ENCODE peak calls at places on chromosome 1, in five cellular contexts. One of them, this sample, is unnamed.
A peak's percentile ranks its signal among the peaks of the same experiment; 100 is the strongest.

GRCh38 chr1:227941509-227942020 is 6.2 kb downstream of the WNT9A start:
- DNase-seq in heart left ventricle: peak; percentile 12
- DNase-seq in endodermal cell: peak; percentile 67
- DNase-seq in GM23338: peak; percentile 53
- DNase-seq in pancreas: no peak
- DNase-seq in this sample: no peak

GRCh38 chr1:7375781-7376660 is 395.1 kb upstream of the VAMP3 start:
- DNase-seq in pancreas: no peak
- DNase-seq in endodermal cell: peak; percentile 9
- DNase-seq in GM23338: no peak
- DNase-seq in heart left ventricle: no peak
- DNase-seq in this sample: no peak

GRCh38 chr1:177023249-177023648 is 141.3 kb downstream of the ASTN1 start:
- DNase-seq in pancreas: no peak
- DNase-seq in endodermal cell: no peak
- DNase-seq in GM23338: no peak
- DNase-seq in heart left ventricle: no peak
- DNase-seq in this sample: peak; percentile 11

GRCh38 chr1:154714070-154714623 is 106.2 kb upstream of the ADAR start:
- DNase-seq in pancreas: no peak
- DNase-seq in GM23338: no peak
- DNase-seq in heart left ventricle: no peak
- DNase-seq in endodermal cell: no peak
- DNase-seq in this sample: no peak

GRCh38 chr1:111976842-111977241 is 12.6 kb downstream of the KCND3 start:
- DNase-seq in heart left ventricle: no peak
- DNase-seq in pancreas: no peak
- DNase-seq in GM23338: no peak
- DNase-seq in endodermal cell: no peak
- DNase-seq in this sample: no peak

GRCh38 chr1:193562121-193562520 is 375.7 kb upstream of the B3GALT2 start:
- DNase-seq in endodermal cell: peak; percentile 68
- DNase-seq in pancreas: no peak
- DNase-seq in GM23338: peak; percentile 87
- DNase-seq in heart left ventricle: no peak
- DNase-seq in this sample: no peak

GRCh38 chr1:91805343-91805801 is 80.6 kb downstream of the TGFBR3 start:
- DNase-seq in GM23338: no peak
- DNase-seq in heart left ventricle: no peak
- DNase-seq in pancreas: peak; percentile 91
- DNase-seq in endodermal cell: no peak
- DNase-seq in this sample: no peak

GRCh38 chr1:94925561-94926364 is 1.1 kb downstream of the CNN3 start:
- DNase-seq in heart left ventricle: peak; percentile 87
- DNase-seq in endodermal cell: peak; percentile 97
- DNase-seq in GM23338: peak; percentile 97
- DNase-seq in pancreas: peak; percentile 73
- DNase-seq in this sample: peak; percentile 94

GRCh38 chr1:167208624-167208976 is 12.1 kb upstream of the POU2F1 start:
- DNase-seq in GM23338: no peak
- DNase-seq in heart left ventricle: no peak
- DNase-seq in endodermal cell: no peak
- DNase-seq in pancreas: no peak
- DNase-seq in this sample: no peak

GRCh38 chr1:67564193-67564592 is 120.8 kb upstream of the GADD45A start:
- DNase-seq in heart left ventricle: peak; percentile 66
- DNase-seq in endodermal cell: no peak
- DNase-seq in pancreas: no peak
- DNase-seq in GM23338: no peak
- DNase-seq in this sample: no peak

GRCh38 chr1:1895050-1895398 is 4.1 kb upstream of the GNB1 start:
- DNase-seq in GM23338: no peak
- DNase-seq in pancreas: no peak
- DNase-seq in endodermal cell: peak; percentile 62
- DNase-seq in heart left ventricle: no peak
- DNase-seq in this sample: no peak

GRCh38 chr1:36486436-36487335 is 4.0 kb upstream of the CSF3R start:
- DNase-seq in heart left ventricle: peak; percentile 30
- DNase-seq in pancreas: peak; percentile 70
- DNase-seq in GM23338: no peak
- DNase-seq in endodermal cell: peak; percentile 32
- DNase-seq in this sample: no peak

GRCh38 chr1:225467193-225468020 is 39.6 kb upstream of the LBR start:
- DNase-seq in GM23338: no peak
- DNase-seq in pancreas: no peak
- DNase-seq in endodermal cell: no peak
- DNase-seq in heart left ventricle: peak; percentile 81
- DNase-seq in this sample: peak; percentile 54

GRCh38 chr1:39757501-39757900 is 13.6 kb downstream of the OXCT2 start:
- DNase-seq in GM23338: no peak
- DNase-seq in endodermal cell: no peak
- DNase-seq in heart left ventricle: no peak
- DNase-seq in pancreas: no peak
- DNase-seq in this sample: no peak

GRCh38 chr1:227779651-227780050 is 35.8 kb upstream of the PRSS38 start:
- DNase-seq in GM23338: no peak
- DNase-seq in heart left ventricle: peak; percentile 1
- DNase-seq in pancreas: no peak
- DNase-seq in endodermal cell: peak; percentile 10
- DNase-seq in this sample: no peak

GRCh38 chr1:229582715-229583114 is 24.2 kb upstream of the ABCB10 start:
- DNase-seq in pancreas: no peak
- DNase-seq in GM23338: no peak
- DNase-seq in endodermal cell: no peak
- DNase-seq in heart left ventricle: no peak
- DNase-seq in this sample: no peak

GRCh38 chr1:19613075-19613748 is 30.9 kb upstream of the NBL1 start:
- DNase-seq in GM23338: no peak
- DNase-seq in pancreas: no peak
- DNase-seq in heart left ventricle: no peak
- DNase-seq in endodermal cell: no peak
- DNase-seq in this sample: no peak

GRCh38 chr1:206700445-206701036 is 15.8 kb downstream of the MAPKAPK2 start:
- DNase-seq in GM23338: no peak
- DNase-seq in pancreas: no peak
- DNase-seq in endodermal cell: no peak
- DNase-seq in heart left ventricle: no peak
- DNase-seq in this sample: no peak

GRCh38 chr1:20558180-20558579 is 5.8 kb downstream of the FAM43B start:
- DNase-seq in endodermal cell: no peak
- DNase-seq in GM23338: no peak
- DNase-seq in pancreas: no peak
- DNase-seq in heart left ventricle: no peak
- DNase-seq in this sample: no peak

GRCh38 chr1:121558514-121558913 is 373.7 kb downstream of the SRGAP2C start:
- DNase-seq in pancreas: no peak
- DNase-seq in endodermal cell: no peak
- DNase-seq in GM23338: peak; percentile 63
- DNase-seq in heart left ventricle: no peak
- DNase-seq in this sample: peak; percentile 67

DNA sequence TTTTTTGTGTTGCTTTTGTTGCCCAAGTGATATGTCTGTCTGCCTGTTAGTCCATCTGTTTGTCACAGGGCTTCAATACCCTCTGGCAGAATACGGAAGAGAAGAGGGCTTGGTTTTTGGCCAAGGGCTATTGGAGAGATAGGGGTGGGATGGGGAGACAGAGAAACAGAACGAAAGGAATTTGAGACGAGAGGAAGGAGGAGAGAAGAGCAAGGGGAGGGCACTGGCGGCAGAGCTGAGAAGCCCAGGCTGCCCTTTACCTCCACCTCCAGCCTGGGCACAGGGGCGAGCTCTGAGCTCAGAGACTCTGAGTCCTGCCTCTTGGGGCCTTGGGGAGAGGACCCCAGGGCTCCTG is 33.7 kb upstream of the WASF2 start:
- DNase-seq in GM23338: no peak
- DNase-seq in endodermal cell: no peak
- DNase-seq in pancreas: no peak
- DNase-seq in heart left ventricle: no peak
- DNase-seq in this sample: no peak
- H3K4me3 ChIP-seq in GM23338: no peak overlapping the region
- H3K4me3 ChIP-seq in endodermal cell: no peak overlapping the region
- H3K4me3 ChIP-seq in pancreas: no peak overlapping the region
- H3K4me3 ChIP-seq in heart left ventricle: no peak overlapping the region
- H3K4me3 ChIP-seq in this sample: no peak overlapping the region

GRCh38 chr1:118247593-118247992 is 62.6 kb upstream of the SPAG17 start:
- DNase-seq in endodermal cell: peak; percentile 61
- DNase-seq in pancreas: no peak
- DNase-seq in heart left ventricle: no peak
- DNase-seq in GM23338: peak; percentile 55
- DNase-seq in this sample: peak; percentile 26
- TF ChIP-seq CTCF in endodermal cell: peak; percentile 73
- TF ChIP-seq CTCF in pancreas: no peak
- TF ChIP-seq CTCF in heart left ventricle: no peak
- TF ChIP-seq CTCF in GM23338: peak; percentile 74
- TF ChIP-seq CTCF in this sample: peak; percentile 62

GRCh38 chr1:66271216-66271903 is 262.6 kb upstream of the SGIP1 start:
- DNase-seq in GM23338: peak; percentile 74
- DNase-seq in heart left ventricle: peak; percentile 89
- DNase-seq in pancreas: peak; percentile 56
- DNase-seq in endodermal cell: peak; percentile 81
- DNase-seq in this sample: peak; percentile 96
- H3K27ac ChIP-seq in GM23338: peak overlapping the region; percentile 4
- H3K27ac ChIP-seq in heart left ventricle: peak overlapping the region; percentile 77
- H3K27ac ChIP-seq in pancreas: peak overlapping the region; percentile 55
- H3K27ac ChIP-seq in endodermal cell: peak overlapping the region; percentile 6
- H3K27ac ChIP-seq in this sample: peak overlapping the region; percentile 87

GRCh38 chr1:44236873-44237272 is 23.6 kb downstream of the DMAP1 start:
- DNase-seq in pancreas: no peak
- DNase-seq in GM23338: no peak
- DNase-seq in endodermal cell: no peak
- DNase-seq in heart left ventricle: no peak
- DNase-seq in this sample: no peak

GRCh38 chr1:44239337-44239960 is 26.2 kb downstream of the DMAP1 start:
- DNase-seq in endodermal cell: peak; percentile 67
- DNase-seq in pancreas: no peak
- DNase-seq in heart left ventricle: peak; percentile 49
- DNase-seq in GM23338: peak; percentile 61
- DNase-seq in this sample: peak; percentile 37

GRCh38 chr1:44239961-44240371 is 26.7 kb downstream of the DMAP1 start:
- DNase-seq in heart left ventricle: peak; percentile 34
- DNase-seq in endodermal cell: no peak
- DNase-seq in GM23338: no peak
- DNase-seq in pancreas: no peak
- DNase-seq in this sample: no peak

GRCh38 chr1:44237721-44238457 is 24.6 kb downstream of the DMAP1 start:
- DNase-seq in heart left ventricle: no peak
- DNase-seq in endodermal cell: peak; percentile 96
- DNase-seq in GM23338: peak; percentile 93
- DNase-seq in pancreas: no peak
- DNase-seq in this sample: peak; percentile 95

GRCh38 chr1:44238651-44239050 is 25.4 kb downstream of the DMAP1 start:
- DNase-seq in heart left ventricle: no peak
- DNase-seq in GM23338: no peak
- DNase-seq in endodermal cell: no peak
- DNase-seq in pancreas: no peak
- DNase-seq in this sample: no peak
- H3K4me3 ChIP-seq in heart left ventricle: no peak overlapping the region
- H3K4me3 ChIP-seq in GM23338: no peak overlapping the region
- H3K4me3 ChIP-seq in endodermal cell: no peak overlapping the region
- H3K4me3 ChIP-seq in pancreas: no peak overlapping the region
- H3K4me3 ChIP-seq in this sample: no peak overlapping the region

GRCh38 chr1:216935901-216936300 is 212.7 kb upstream of the ESRRG start:
- DNase-seq in pancreas: no peak
- DNase-seq in endodermal cell: no peak
- DNase-seq in GM23338: no peak
- DNase-seq in heart left ventricle: no peak
- DNase-seq in this sample: no peak

GRCh38 chr1:216936779-216937178 is 213.6 kb upstream of the ESRRG start:
- DNase-seq in GM23338: peak; percentile 26
- DNase-seq in endodermal cell: peak; percentile 61
- DNase-seq in heart left ventricle: no peak
- DNase-seq in pancreas: no peak
- DNase-seq in this sample: no peak

GRCh38 chr1:216929870-216930582 is 206.8 kb upstream of the ESRRG start:
- DNase-seq in GM23338: no peak
- DNase-seq in pancreas: no peak
- DNase-seq in heart left ventricle: no peak
- DNase-seq in endodermal cell: no peak
- DNase-seq in this sample: no peak

GRCh38 chr1:216937491-216937890 is 214.3 kb upstream of the ESRRG start:
- DNase-seq in GM23338: peak; percentile 40
- DNase-seq in pancreas: no peak
- DNase-seq in heart left ventricle: no peak
- DNase-seq in endodermal cell: peak; percentile 51
- DNase-seq in this sample: no peak

GRCh38 chr1:216932424-216932823 is 209.2 kb upstream of the ESRRG start:
- DNase-seq in heart left ventricle: no peak
- DNase-seq in pancreas: no peak
- DNase-seq in GM23338: no peak
- DNase-seq in endodermal cell: no peak
- DNase-seq in this sample: no peak
- TF ChIP-seq CTCF in heart left ventricle: no peak
- TF ChIP-seq CTCF in pancreas: no peak
- TF ChIP-seq CTCF in GM23338: no peak
- TF ChIP-seq CTCF in endodermal cell: no peak
- TF ChIP-seq CTCF in this sample: no peak

GRCh38 chr1:24693827-24694379 is 50.8 kb downstream of the SRRM1 start:
- DNase-seq in pancreas: no peak
- DNase-seq in heart left ventricle: no peak
- DNase-seq in GM23338: no peak
- DNase-seq in endodermal cell: no peak
- DNase-seq in this sample: no peak

GRCh38 chr1:24696033-24696755 is 49.1 kb upstream of the CLIC4 start:
- DNase-seq in endodermal cell: no peak
- DNase-seq in pancreas: no peak
- DNase-seq in GM23338: no peak
- DNase-seq in heart left ventricle: no peak
- DNase-seq in this sample: no peak

GRCh38 chr1:24692351-24692980 is 49.4 kb downstream of the SRRM1 start:
- DNase-seq in GM23338: no peak
- DNase-seq in pancreas: no peak
- DNase-seq in heart left ventricle: no peak
- DNase-seq in endodermal cell: no peak
- DNase-seq in this sample: no peak

GRCh38 chr1:24695202-24695974 is 49.9 kb upstream of the CLIC4 start:
- DNase-seq in heart left ventricle: peak; percentile 33
- DNase-seq in pancreas: no peak
- DNase-seq in endodermal cell: no peak
- DNase-seq in GM23338: no peak
- DNase-seq in this sample: no peak

GRCh38 chr1:24694380-24694843 is 50.8 kb upstream of the CLIC4 start:
- DNase-seq in endodermal cell: no peak
- DNase-seq in heart left ventricle: peak; percentile 73
- DNase-seq in pancreas: no peak
- DNase-seq in GM23338: no peak
- DNase-seq in this sample: peak; percentile 81
- H3K27ac ChIP-seq in endodermal cell: no peak overlapping the region
- H3K27ac ChIP-seq in heart left ventricle: peak overlapping the region; percentile 83
- H3K27ac ChIP-seq in pancreas: no peak overlapping the region
- H3K27ac ChIP-seq in GM23338: no peak overlapping the region
- H3K27ac ChIP-seq in this sample: no peak overlapping the region

This sample was measured in A673.